ENCODE peak calls at places on chromosomes 1 and 21, in five cellular contexts. W, D, X, K and H are unnamed samples.

GRCh38 chr1:6545276-6545934 is 8.9 kb downstream of the NOL9 start:
- DNase-seq in W (no peak), D (peak), X (no peak), K (no peak), H (no peak)

GRCh38 chr21:15592271-15592860 is 137.4 kb upstream of the USP25 start:
- DNase-seq in W (peak), D (peak), X (no peak), K (peak), H (peak)

GRCh38 chr1:184116287-184116686 is 64.8 kb downstream of the TSEN15 start:
- DNase-seq in W (no peak), D (no peak), X (no peak), K (no peak), H (no peak)

GRCh38 chr21:36858320-36858957 is 108.0 kb downstream of the HLCS start:
- DNase-seq in W (no peak), D (no peak), X (no peak), K (no peak), H (peak)

GRCh38 chr1:224504642-224505041 is 70.0 kb upstream of the WDR26 start:
- DNase-seq in W (no peak), D (no peak), X (no peak), K (no peak), H (no peak)

GRCh38 chr21:39597595-39598185 is 15.1 kb upstream of the B3GALT5 start:
- DNase-seq in W (no peak), D (no peak), X (no peak), K (no peak), H (no peak)

GRCh38 chr1:32353431-32353830 is 8.9 kb downstream of the FAM229A start:
- DNase-seq in W (no peak), D (no peak), X (no peak), K (no peak), H (no peak)

GRCh38 chr1:30085814-30086770 is 637.3 kb downstream of the MATN1 start:
- DNase-seq in W (no peak), D (peak), X (peak), K (peak), H (peak)

GRCh38 chr1:4603317-4604110 is 50.9 kb upstream of the AJAP1 start:
- DNase-seq in W (no peak), D (no peak), X (no peak), K (no peak), H (no peak)

GRCh38 chr1:12075195-12076114 is 12.4 kb downstream of the TNFRSF8 start:
- DNase-seq in W (peak), D (peak), X (peak), K (no peak), H (peak)

GRCh38 chr1:204268101-204268500 is 54.3 kb upstream of the GOLT1A start:
- DNase-seq in W (no peak), D (no peak), X (no peak), K (no peak), H (no peak)

GRCh38 chr1:66494488-66494887 is 39.5 kb upstream of the SGIP1 start:
- DNase-seq in W (no peak), D (no peak), X (no peak), K (no peak), H (no peak)

GRCh38 chr1:232901255-232901654 is 49.2 kb upstream of the NTPCR start:
- DNase-seq in W (no peak), D (no peak), X (no peak), K (peak), H (no peak)

GRCh38 chr1:89822109-89822962 is 1.5 kb downstream of the LRRC8D start:
- DNase-seq in W (no peak), D (no peak), X (no peak), K (peak), H (no peak)

GRCh38 chr1:6969762-6970161 is 184.5 kb downstream of the CAMTA1 start:
- DNase-seq in W (no peak), D (no peak), X (no peak), K (no peak), H (no peak)

GRCh38 chr1:233143266-233143665 is 152.3 kb downstream of the PCNX2 start:
- DNase-seq in W (no peak), D (no peak), X (no peak), K (no peak), H (no peak)

GRCh38 chr1:4726620-4727341 is 72.4 kb downstream of the AJAP1 start:
- DNase-seq in W (no peak), D (no peak), X (no peak), K (no peak), H (no peak)

GRCh38 chr1:183238071-183238470 is 52.0 kb downstream of the LAMC2 start:
- DNase-seq in W (no peak), D (peak), X (no peak), K (no peak), H (peak)

GRCh38 chr1:91924146-91924545 is 25.1 kb upstream of the BRDT start:
- DNase-seq in W (peak), D (peak), X (peak), K (no peak), H (peak)

GRCh38 chr1:92480813-92481597 is 5.7 kb downstream of the GFI1 start:
- DNase-seq in W (no peak), D (no peak), X (no peak), K (no peak), H (no peak)

GRCh38 chr1:208252126-208252853 is 8.1 kb upstream of the PLXNA2 start:
- DNase-seq in W (no peak), D (no peak), X (peak), K (no peak), H (no peak)

GRCh38 chr1:202837746-202838145 is 27.0 kb downstream of the PCAT6 start:
- DNase-seq in W (no peak), D (no peak), X (no peak), K (no peak), H (no peak)

GRCh38 chr1:246782120-246782900 is 58.1 kb downstream of the SCCPDH start:
- DNase-seq in W (peak), D (peak), X (no peak), K (no peak), H (peak)

GRCh38 chr1:94020764-94021579 is 100.0 kb downstream of the ABCA4 start:
- DNase-seq in W (peak), D (peak), X (no peak), K (no peak), H (peak)

GRCh38 chr1:96060621-96061020 is 661.0 kb upstream of the PTBP2 start:
- DNase-seq in W (no peak), D (no peak), X (no peak), K (no peak), H (no peak)

GRCh38 chr1:108007531-108007930 is 42.6 kb upstream of the VAV3 start:
- DNase-seq in W (no peak), D (no peak), X (no peak), K (no peak), H (no peak)

GRCh38 chr1:38578444-38578951 is 281.1 kb downstream of the RRAGC start:
- DNase-seq in W (no peak), D (peak), X (peak), K (no peak), H (no peak)

GRCh38 chr1:25064465-25065238 is 134.6 kb upstream of the RUNX3 start:
- DNase-seq in W (no peak), D (no peak), X (no peak), K (no peak), H (no peak)

GRCh38 chr1:20371411-20371810 is 80.7 kb downstream of the VWA5B1 start:
- DNase-seq in W (no peak), D (peak), X (no peak), K (no peak), H (peak)

GRCh38 chr1:47361380-47361779 is 27.8 kb downstream of the CMPK1 start:
- DNase-seq in W (no peak), D (no peak), X (no peak), K (no peak), H (no peak)

DNA sequence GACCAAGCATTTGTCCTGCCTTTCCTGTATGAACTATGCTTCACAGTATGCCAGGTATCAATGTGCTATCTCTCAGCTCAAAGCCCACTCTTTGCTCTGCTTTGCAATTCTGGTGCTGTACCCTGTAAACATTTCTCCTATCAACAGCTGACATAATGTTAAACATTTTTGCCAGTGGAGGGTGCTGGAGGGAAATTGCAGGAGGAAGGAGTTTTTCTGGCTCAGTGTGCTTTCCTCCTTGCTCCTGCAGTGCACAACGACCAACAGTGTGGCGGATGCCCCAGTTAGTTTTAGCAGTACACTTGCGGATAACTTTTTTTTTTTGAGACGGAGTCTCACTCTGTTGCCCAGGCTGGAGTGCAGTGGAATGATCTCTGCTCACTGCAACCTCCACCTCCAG is 67.1 kb upstream of the PTGFRN start:
- DNase-seq in W (no peak), D (no peak), X (no peak), K (no peak), H (peak)
- TF ChIP-seq CTCF in W (no peak), D (no peak), X (no peak), K (no peak), H (no peak)

DNA sequence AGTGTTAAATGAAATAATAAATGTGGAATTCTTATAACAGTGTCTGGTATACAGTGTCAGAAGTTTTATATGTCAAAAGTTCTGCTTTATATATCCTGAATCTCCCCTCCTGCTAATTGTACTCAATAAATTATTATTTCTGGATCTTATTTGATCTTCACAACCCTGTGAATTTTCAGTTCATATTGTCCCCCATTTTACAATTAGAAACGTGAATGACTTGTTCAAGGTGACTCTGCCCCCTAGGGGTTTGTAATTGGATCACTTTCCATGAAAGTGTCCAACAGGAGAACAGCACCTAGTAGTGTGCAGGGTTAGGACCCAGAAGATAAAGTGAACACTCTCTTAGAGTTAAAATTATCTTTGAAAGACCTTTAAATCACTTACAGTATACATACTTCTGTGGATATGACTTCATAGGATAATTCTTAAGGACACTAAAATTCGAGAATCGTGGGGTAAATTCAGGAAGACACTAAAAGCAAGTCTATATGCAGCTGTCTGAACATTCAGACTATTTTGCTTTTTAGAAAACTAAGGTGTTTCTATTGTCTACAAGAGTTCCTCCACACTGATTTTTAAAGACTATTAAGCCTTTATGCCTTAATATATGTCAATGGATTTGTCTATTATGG is 4.5 kb upstream of the DDR2 start:
- DNase-seq in W (no peak), D (peak), X (no peak), K (no peak), H (peak)
- TF ChIP-seq CTCF in W (peak), D (peak), X (peak), K (no peak), H (peak)

GRCh38 chr1:26719205-26719604 is 23.4 kb downstream of the ARID1A start:
- DNase-seq in W (no peak), D (no peak), X (no peak), K (no peak), H (no peak)
- TF ChIP-seq CTCF in W (peak), D (no peak), X (no peak), K (no peak), H (no peak)

DNA sequence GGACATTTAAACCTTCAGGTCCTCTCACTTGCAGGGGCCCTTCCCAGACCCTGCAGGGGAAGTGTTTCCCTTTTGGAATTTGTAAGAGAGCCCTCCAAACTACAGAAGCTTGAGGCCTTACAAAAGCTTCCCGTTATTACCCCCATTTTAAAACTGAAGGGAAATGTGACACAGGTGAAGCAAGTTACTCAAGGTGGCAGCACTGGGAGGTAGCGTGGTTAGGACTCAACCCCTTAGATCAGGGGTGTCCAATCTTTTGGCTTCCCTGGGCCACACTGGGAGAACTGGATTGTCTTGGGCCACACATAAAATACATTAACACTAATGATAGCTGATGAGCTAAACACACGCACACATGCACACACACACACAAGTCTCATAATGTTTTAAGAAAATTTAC is 15.8 kb upstream of the ZC3H12A start:
- DNase-seq in W (no peak), D (no peak), X (no peak), K (no peak), H (no peak)
- TF ChIP-seq CTCF in W (no peak), D (no peak), X (no peak), K (no peak), H (no peak)

GRCh38 chr1:82689217-82689616 is 888.5 kb downstream of the ADGRL2 start:
- DNase-seq in W (no peak), D (no peak), X (no peak), K (no peak), H (no peak)

DNA sequence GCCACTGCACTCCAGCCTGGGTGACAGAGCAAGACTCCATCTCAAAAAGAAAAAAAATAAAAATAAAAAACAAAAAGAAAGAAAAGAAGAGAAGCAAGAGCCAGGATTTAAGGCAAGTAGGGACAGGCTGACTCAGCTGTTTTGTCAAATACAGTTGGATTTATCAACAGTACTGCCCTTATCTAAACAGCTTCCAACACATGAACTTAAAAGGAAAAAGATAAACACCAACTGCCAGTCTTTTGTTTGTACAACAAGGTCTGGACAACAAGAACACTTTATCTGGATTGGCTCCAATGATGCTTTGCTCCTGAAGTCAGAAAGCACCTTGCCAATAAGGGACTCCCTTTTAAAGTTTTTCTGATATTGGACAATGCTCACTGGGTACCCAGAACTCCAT is 886.0 kb downstream of the ADGRL2 start:
- DNase-seq in W (no peak), D (no peak), X (no peak), K (no peak), H (no peak)
- TF ChIP-seq CTCF in W (no peak), D (no peak), X (no peak), K (no peak), H (no peak)

GRCh38 chr1:110344152-110344551 is 5.0 kb downstream of the RBM15 start:
- DNase-seq in W (no peak), D (no peak), X (no peak), K (no peak), H (no peak)
- TF ChIP-seq CTCF in W (no peak), D (no peak), X (no peak), K (no peak), H (no peak)

DNA sequence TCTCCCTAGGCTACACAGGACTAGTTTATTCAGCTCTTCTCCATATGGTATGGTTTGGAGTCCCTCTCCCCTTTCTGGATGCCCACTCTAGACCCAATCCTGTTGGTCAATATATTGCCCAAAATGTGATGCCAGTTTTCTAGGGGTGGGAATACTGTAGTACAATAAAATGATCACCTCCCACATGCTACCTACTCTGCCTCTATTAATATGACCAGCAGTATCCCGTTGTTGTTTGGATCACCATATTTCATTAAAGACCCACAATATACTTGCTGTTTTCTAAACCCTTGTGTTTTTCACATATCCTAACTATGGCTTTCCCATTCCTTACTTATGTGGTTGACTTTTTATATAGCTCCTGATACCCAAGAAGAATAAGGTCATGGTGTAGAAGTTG is 95.9 kb upstream of the IGSF21 start:
- DNase-seq in W (no peak), D (no peak), X (no peak), K (no peak), H (no peak)
- TF ChIP-seq CTCF in W (no peak), D (no peak), X (no peak), K (no peak), H (no peak)

DNA sequence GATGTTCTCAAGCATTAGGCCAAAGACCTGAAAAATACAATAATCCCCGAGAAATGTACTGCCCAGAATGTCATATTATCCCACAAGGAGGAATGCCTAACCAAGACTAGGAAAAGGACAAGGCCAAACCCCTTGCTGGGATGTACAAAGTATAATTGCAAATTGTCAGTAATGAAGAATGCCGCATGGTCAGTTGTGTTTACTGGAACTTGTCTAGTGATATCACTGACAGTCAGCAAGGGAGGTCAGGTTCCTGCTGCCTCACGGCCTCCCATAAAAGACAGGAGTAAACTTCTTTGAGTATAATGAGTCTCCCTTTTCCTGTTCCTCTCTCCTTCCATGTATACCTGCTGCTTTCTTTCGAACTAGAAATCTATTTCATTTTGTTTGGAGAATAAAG is 222.8 kb downstream of the RHOU start:
- DNase-seq in W (no peak), D (no peak), X (no peak), K (no peak), H (no peak)
- TF ChIP-seq CTCF in W (no peak), D (no peak), X (no peak), K (no peak), H (no peak)

GRCh38 chr21:41369105-41369914 is 7.5 kb downstream of the MX2 start:
- DNase-seq in W (no peak), D (no peak), X (peak), K (peak), H (no peak)
- TF ChIP-seq CTCF in W (peak), D (no peak), X (no peak), K (no peak), H (peak)